ENCODE peak calls at places on chromosomes 6 and 20, in four cellular contexts. One of them, this sample, is unnamed.

GRCh38 chr20:30486103-30486478 is 771.4 kb upstream of the DEFB115 start:
- DNase-seq in epithelial cell of esophagus: no peak
- DNase-seq in breast epithelium: no peak
- DNase-seq in AG09319: no peak
- DNase-seq in this sample: no peak

GRCh38 chr6:52227495-52227894 is 16.8 kb downstream of the IL17F start:
- DNase-seq in epithelial cell of esophagus: no peak
- DNase-seq in breast epithelium: no peak
- DNase-seq in AG09319: no peak
- DNase-seq in this sample: no peak

GRCh38 chr6:131765081-131765852 is 42.6 kb upstream of the ENPP1 start:
- DNase-seq in epithelial cell of esophagus: no peak
- DNase-seq in breast epithelium: no peak
- DNase-seq in AG09319: no peak
- DNase-seq in this sample: no peak

GRCh38 chr20:33914871-33915270 is 78.8 kb upstream of the RALY start:
- DNase-seq in epithelial cell of esophagus: peak
- DNase-seq in breast epithelium: no peak
- DNase-seq in AG09319: no peak
- DNase-seq in this sample: peak

GRCh38 chr6:49305010-49305409 is 158.0 kb downstream of the MMUT start:
- DNase-seq in epithelial cell of esophagus: no peak
- DNase-seq in breast epithelium: no peak
- DNase-seq in AG09319: no peak
- DNase-seq in this sample: no peak

GRCh38 chr6:35554811-35555210 is 42.1 kb upstream of the TULP1 start:
- DNase-seq in epithelial cell of esophagus: no peak
- DNase-seq in breast epithelium: no peak
- DNase-seq in AG09319: no peak
- DNase-seq in this sample: no peak

GRCh38 chr6:113654396-113654795 is 202.7 kb upstream of the MARCKS start:
- DNase-seq in epithelial cell of esophagus: peak
- DNase-seq in breast epithelium: peak
- DNase-seq in AG09319: no peak
- DNase-seq in this sample: no peak

GRCh38 chr6:20706293-20707165 is 172.3 kb downstream of the CDKAL1 start:
- DNase-seq in epithelial cell of esophagus: peak
- DNase-seq in breast epithelium: no peak
- DNase-seq in AG09319: no peak
- DNase-seq in this sample: peak

GRCh38 chr6:150915868-150916267 is 50.4 kb downstream of the MTHFD1L start:
- DNase-seq in epithelial cell of esophagus: peak
- DNase-seq in breast epithelium: no peak
- DNase-seq in AG09319: no peak
- DNase-seq in this sample: no peak

GRCh38 chr6:167815296-167815980 is 11.3 kb upstream of the AFDN start:
- DNase-seq in epithelial cell of esophagus: no peak
- DNase-seq in breast epithelium: no peak
- DNase-seq in AG09319: no peak
- DNase-seq in this sample: no peak

GRCh38 chr20:11411765-11412164 is 505.9 kb upstream of the BTBD3 start:
- DNase-seq in epithelial cell of esophagus: no peak
- DNase-seq in breast epithelium: no peak
- DNase-seq in AG09319: no peak
- DNase-seq in this sample: no peak

GRCh38 chr20:37285664-37286374 is 3.6 kb upstream of the MANBAL start:
- DNase-seq in epithelial cell of esophagus: no peak
- DNase-seq in breast epithelium: no peak
- DNase-seq in AG09319: no peak
- DNase-seq in this sample: no peak

GRCh38 chr6:18388252-18388651 is 1.1 kb downstream of the RNF144B start:
- DNase-seq in epithelial cell of esophagus: peak
- DNase-seq in breast epithelium: no peak
- DNase-seq in AG09319: no peak
- DNase-seq in this sample: no peak

GRCh38 chr20:25353754-25354705 is 36.6 kb downstream of the ABHD12 start:
- DNase-seq in epithelial cell of esophagus: peak
- DNase-seq in breast epithelium: no peak
- DNase-seq in AG09319: no peak
- DNase-seq in this sample: no peak

GRCh38 chr20:24698189-24698588 is 228.8 kb downstream of the SYNDIG1 start:
- DNase-seq in epithelial cell of esophagus: no peak
- DNase-seq in breast epithelium: no peak
- DNase-seq in AG09319: no peak
- DNase-seq in this sample: no peak

GRCh38 chr6:8415913-8416312 is 19.4 kb downstream of the SLC35B3 start:
- DNase-seq in epithelial cell of esophagus: no peak
- DNase-seq in breast epithelium: no peak
- DNase-seq in AG09319: no peak
- DNase-seq in this sample: no peak

GRCh38 chr6:18457065-18457817 is 70.1 kb downstream of the RNF144B start:
- DNase-seq in epithelial cell of esophagus: no peak
- DNase-seq in breast epithelium: no peak
- DNase-seq in AG09319: no peak
- DNase-seq in this sample: no peak

GRCh38 chr6:89291256-89291819 is 23.8 kb downstream of the GABRR2 start:
- DNase-seq in epithelial cell of esophagus: no peak
- DNase-seq in breast epithelium: no peak
- DNase-seq in AG09319: no peak
- DNase-seq in this sample: no peak

GRCh38 chr6:107819976-107820551 is 4.0 kb downstream of the SCML4 start:
- DNase-seq in epithelial cell of esophagus: peak
- DNase-seq in breast epithelium: no peak
- DNase-seq in AG09319: no peak
- DNase-seq in this sample: no peak

GRCh38 chr6:12602951-12603710 is 113.4 kb upstream of the PHACTR1 start:
- DNase-seq in epithelial cell of esophagus: peak
- DNase-seq in breast epithelium: no peak
- DNase-seq in AG09319: peak
- DNase-seq in this sample: no peak

GRCh38 chr20:38617011-38617829 is 15.6 kb downstream of the ARHGAP40 start:
- DNase-seq in epithelial cell of esophagus: peak
- DNase-seq in breast epithelium: peak
- DNase-seq in AG09319: no peak
- DNase-seq in this sample: no peak

GRCh38 chr20:51142448-51142847 is 119.5 kb upstream of the KCNG1 start:
- DNase-seq in epithelial cell of esophagus: peak
- DNase-seq in breast epithelium: no peak
- DNase-seq in AG09319: no peak
- DNase-seq in this sample: no peak

GRCh38 chr6:39997101-39997635 is 62.9 kb upstream of the MOCS1 start:
- DNase-seq in epithelial cell of esophagus: no peak
- DNase-seq in breast epithelium: no peak
- DNase-seq in AG09319: no peak
- DNase-seq in this sample: no peak

GRCh38 chr6:53112404-53112803 is 36.2 kb downstream of the GCM1 start:
- DNase-seq in epithelial cell of esophagus: peak
- DNase-seq in breast epithelium: peak
- DNase-seq in AG09319: no peak
- DNase-seq in this sample: no peak

GRCh38 chr6:21744321-21744720 is 150.8 kb downstream of the SOX4 start:
- DNase-seq in epithelial cell of esophagus: no peak
- DNase-seq in breast epithelium: no peak
- DNase-seq in AG09319: no peak
- DNase-seq in this sample: no peak
- TF ChIP-seq CTCF in epithelial cell of esophagus: no peak
- TF ChIP-seq CTCF in breast epithelium: no peak
- TF ChIP-seq CTCF in AG09319: no peak
- TF ChIP-seq CTCF in this sample: no peak

GRCh38 chr20:2402271-2402980 is 21.7 kb downstream of the TGM6 start:
- DNase-seq in epithelial cell of esophagus: peak
- DNase-seq in breast epithelium: no peak
- DNase-seq in AG09319: peak
- DNase-seq in this sample: no peak
- TF ChIP-seq CTCF in epithelial cell of esophagus: peak
- TF ChIP-seq CTCF in breast epithelium: no peak
- TF ChIP-seq CTCF in AG09319: peak
- TF ChIP-seq CTCF in this sample: peak

GRCh38 chr6:27871919-27872633 is 40.1 kb downstream of the OR2B2 start:
- DNase-seq in epithelial cell of esophagus: peak
- DNase-seq in breast epithelium: peak
- DNase-seq in AG09319: peak
- DNase-seq in this sample: peak
- TF ChIP-seq CTCF in epithelial cell of esophagus: peak
- TF ChIP-seq CTCF in breast epithelium: no peak
- TF ChIP-seq CTCF in AG09319: no peak
- TF ChIP-seq CTCF in this sample: peak

GRCh38 chr6:146040360-146040759 is 11.5 kb downstream of the GRM1 start:
- DNase-seq in epithelial cell of esophagus: no peak
- DNase-seq in breast epithelium: no peak
- DNase-seq in AG09319: no peak
- DNase-seq in this sample: no peak

DNA sequence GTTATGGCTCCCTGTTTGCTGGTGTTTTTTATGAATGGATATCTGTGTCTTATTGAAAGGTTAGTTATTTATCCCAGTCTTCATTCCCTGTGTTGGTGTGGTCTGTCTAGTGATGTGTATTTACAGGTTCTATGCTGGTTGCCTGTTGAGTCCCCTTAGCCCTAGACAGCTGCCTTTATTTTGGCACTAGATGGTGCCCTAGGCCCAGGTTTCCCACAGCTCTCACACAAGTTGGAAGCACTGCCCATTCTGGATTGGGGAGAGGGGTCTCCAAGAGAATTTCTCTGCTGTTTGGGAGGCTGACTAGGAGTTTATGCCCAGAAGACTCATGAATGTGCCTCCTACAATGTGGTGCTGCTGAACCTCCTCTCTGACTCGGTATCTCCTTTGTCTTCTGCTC is 12.4 kb downstream of the GRM1 start:
- DNase-seq in epithelial cell of esophagus: peak
- DNase-seq in breast epithelium: no peak
- DNase-seq in AG09319: no peak
- DNase-seq in this sample: no peak
- TF ChIP-seq CTCF in epithelial cell of esophagus: peak
- TF ChIP-seq CTCF in breast epithelium: no peak
- TF ChIP-seq CTCF in AG09319: peak
- TF ChIP-seq CTCF in this sample: peak